ENCODE peak calls at places on chromosomes 1 and 21, in six cellular contexts. Z is upper lobe of right lung; B is heart left ventricle; Q is PC-3; T is CD4-positive, alpha-beta memory T cell; E is SJCRH30. Y is an unnamed sample. For H3K36me3, the result is how much of the 10 kb centered on the place peaks cover.

GRCh38 chr1:220458936-220459335 is 69.0 kb upstream of the MARK1 start:
- DNase-seq in E (no peak), T (no peak), Q (no peak), B (no peak), Z (no peak), Y (no peak)

GRCh38 chr1:145947551-145947950 is 10.3 kb downstream of the LIX1L start:
- DNase-seq in E (no peak), Q (no peak), T (no peak), Z (no peak), B (no peak), Y (no peak)

GRCh38 chr1:67135354-67135753 is 584 bp upstream of the C1orf141 start:
- DNase-seq in B (no peak), E (no peak), Q (peak), T (no peak), Z (no peak), Y (no peak)

GRCh38 chr1:43337588-43337987 is at the start of gene MPL:
- DNase-seq in Q (no peak), T (no peak), Z (peak), E (no peak), B (no peak), Y (no peak)

GRCh38 chr21:45873418-45873817 is 108.2 kb upstream of the COL6A1 start:
- DNase-seq in Q (no peak), T (no peak), B (no peak), Z (no peak), E (no peak), Y (no peak)

GRCh38 chr1:244326757-244327156 is 125.0 kb downstream of the ADSS2 start:
- DNase-seq in Q (peak), E (no peak), Z (no peak), T (no peak), B (no peak), Y (no peak)

GRCh38 chr1:52929019-52929418 is 1.9 kb downstream of the SCP2 start:
- DNase-seq in T (no peak), Z (no peak), E (no peak), Q (no peak), B (no peak), Y (no peak)

GRCh38 chr1:106621853-106622252 is 434.6 kb upstream of the PRMT6 start:
- DNase-seq in E (no peak), B (no peak), Z (no peak), T (no peak), Q (peak), Y (no peak)

GRCh38 chr1:2925291-2925690 is 96.0 kb upstream of the ACTRT2 start:
- DNase-seq in Z (no peak), T (no peak), E (no peak), Q (no peak), B (no peak), Y (no peak)

GRCh38 chr1:118978914-118979701 is 9.0 kb downstream of the TBX15 start:
- DNase-seq in Q (no peak), T (no peak), E (no peak), B (no peak), Z (no peak), Y (no peak)

GRCh38 chr1:156232222-156232621 is 9.8 kb upstream of the BGLAP start:
- DNase-seq in T (no peak), E (no peak), Z (no peak), B (peak), Q (no peak), Y (no peak)

GRCh38 chr1:156226782-156227181 is 14.0 kb downstream of the PMF1 start:
- DNase-seq in Z (no peak), B (peak), Q (no peak), T (no peak), E (no peak), Y (no peak)

GRCh38 chr1:156233421-156234127 is 8.4 kb upstream of the BGLAP start:
- DNase-seq in Z (no peak), Q (peak), B (peak), E (no peak), T (no peak), Y (no peak)

GRCh38 chr1:156228501-156228900 is 13.5 kb upstream of the BGLAP start:
- DNase-seq in E (no peak), T (no peak), Z (no peak), Q (no peak), B (peak), Y (no peak)

GRCh38 chr1:156230102-156230501 is 11.9 kb upstream of the BGLAP start:
- DNase-seq in E (no peak), Z (no peak), Q (no peak), B (peak), T (no peak), Y (no peak)
- H3K36me3 ChIP-seq in E (under half), Z (under half), Q (under half), B (half or more), T (under half), Y (under half)

GRCh38 chr1:28099050-28099769 is 10.8 kb upstream of the EYA3 start:
- DNase-seq in Q (peak), B (peak), E (peak), Z (no peak), T (no peak), Y (peak)

GRCh38 chr1:28096210-28097099 is 8.0 kb upstream of the EYA3 start:
- DNase-seq in Q (no peak), B (no peak), E (no peak), Z (no peak), T (no peak), Y (no peak)

GRCh38 chr1:28102169-28102568 is 13.8 kb upstream of the EYA3 start:
- DNase-seq in Q (no peak), T (no peak), B (no peak), Z (no peak), E (no peak), Y (no peak)

GRCh38 chr1:28091043-28091781 is 2.8 kb upstream of the EYA3 start:
- DNase-seq in E (peak), Z (no peak), T (peak), B (peak), Q (peak), Y (no peak)

DNA sequence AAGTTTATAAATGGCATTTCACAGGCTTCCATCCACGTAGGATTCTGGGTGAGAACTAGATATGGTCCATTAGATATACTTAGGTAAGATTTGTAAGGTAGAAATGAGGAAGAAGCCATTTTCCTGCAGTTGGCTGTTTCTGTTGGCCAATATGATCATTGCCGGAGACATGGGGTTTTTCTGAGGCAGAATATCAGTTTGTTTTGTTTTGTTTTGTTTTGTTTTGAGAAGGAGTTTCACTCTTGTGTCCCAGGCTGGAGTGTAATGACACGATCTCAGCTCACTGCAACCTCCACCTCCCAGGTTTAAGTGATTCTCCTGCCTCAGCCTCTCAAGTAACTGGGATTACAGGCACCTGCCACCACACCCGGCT is 8.7 kb upstream of the EYA3 start:
- DNase-seq in B (no peak), T (no peak), Z (no peak), Q (no peak), E (no peak), Y (no peak)
- H3K27ac ChIP-seq in B (no peak), T (no peak), Z (no peak), Q (no peak), E (no peak), Y (no peak)

GRCh38 chr1:211959221-211959620 is 76.1 kb downstream of the INTS7 start:
- DNase-seq in Z (no peak), Q (no peak), E (no peak), B (no peak), T (no peak), Y (no peak)
- H3K36me3 ChIP-seq in Z (under half), Q (half or more), E (half or more), B (under half), T (under half), Y (under half)

GRCh38 chr1:103514920-103515503 is 10.5 kb upstream of the RNPC3 start:
- DNase-seq in Z (no peak), B (no peak), Q (peak), E (peak), T (peak), Y (no peak)

GRCh38 chr1:103520822-103521221 is 4.7 kb upstream of the RNPC3 start:
- DNase-seq in Q (no peak), T (no peak), B (no peak), E (no peak), Z (no peak), Y (no peak)

GRCh38 chr1:103516693-103517092 is 8.8 kb upstream of the RNPC3 start:
- DNase-seq in Z (no peak), E (no peak), Q (peak), T (no peak), B (no peak), Y (no peak)

GRCh38 chr1:103516283-103516682 is 9.2 kb upstream of the RNPC3 start:
- DNase-seq in B (no peak), T (no peak), Q (no peak), Z (no peak), E (no peak), Y (no peak)

GRCh38 chr1:103517380-103518047 is 8.0 kb upstream of the RNPC3 start:
- DNase-seq in Z (no peak), Q (no peak), T (no peak), E (no peak), B (no peak), Y (no peak)
- H3K27ac ChIP-seq in Z (no peak), Q (no peak), T (no peak), E (no peak), B (no peak), Y (no peak)

GRCh38 chr1:8332806-8333205 is 14.9 kb downstream of the SLC45A1 start:
- DNase-seq in Z (no peak), B (no peak), Q (no peak), T (no peak), E (no peak), Y (no peak)

GRCh38 chr1:8328271-8328670 is 10.4 kb downstream of the SLC45A1 start:
- DNase-seq in E (no peak), Z (no peak), T (no peak), Q (no peak), B (no peak), Y (no peak)

GRCh38 chr1:8329439-8329838 is 11.5 kb downstream of the SLC45A1 start:
- DNase-seq in Q (no peak), Z (no peak), B (no peak), E (no peak), T (no peak), Y (no peak)

GRCh38 chr1:8329858-8330257 is 11.9 kb downstream of the SLC45A1 start:
- DNase-seq in T (no peak), Z (no peak), Q (no peak), B (no peak), E (no peak), Y (no peak)

DNA sequence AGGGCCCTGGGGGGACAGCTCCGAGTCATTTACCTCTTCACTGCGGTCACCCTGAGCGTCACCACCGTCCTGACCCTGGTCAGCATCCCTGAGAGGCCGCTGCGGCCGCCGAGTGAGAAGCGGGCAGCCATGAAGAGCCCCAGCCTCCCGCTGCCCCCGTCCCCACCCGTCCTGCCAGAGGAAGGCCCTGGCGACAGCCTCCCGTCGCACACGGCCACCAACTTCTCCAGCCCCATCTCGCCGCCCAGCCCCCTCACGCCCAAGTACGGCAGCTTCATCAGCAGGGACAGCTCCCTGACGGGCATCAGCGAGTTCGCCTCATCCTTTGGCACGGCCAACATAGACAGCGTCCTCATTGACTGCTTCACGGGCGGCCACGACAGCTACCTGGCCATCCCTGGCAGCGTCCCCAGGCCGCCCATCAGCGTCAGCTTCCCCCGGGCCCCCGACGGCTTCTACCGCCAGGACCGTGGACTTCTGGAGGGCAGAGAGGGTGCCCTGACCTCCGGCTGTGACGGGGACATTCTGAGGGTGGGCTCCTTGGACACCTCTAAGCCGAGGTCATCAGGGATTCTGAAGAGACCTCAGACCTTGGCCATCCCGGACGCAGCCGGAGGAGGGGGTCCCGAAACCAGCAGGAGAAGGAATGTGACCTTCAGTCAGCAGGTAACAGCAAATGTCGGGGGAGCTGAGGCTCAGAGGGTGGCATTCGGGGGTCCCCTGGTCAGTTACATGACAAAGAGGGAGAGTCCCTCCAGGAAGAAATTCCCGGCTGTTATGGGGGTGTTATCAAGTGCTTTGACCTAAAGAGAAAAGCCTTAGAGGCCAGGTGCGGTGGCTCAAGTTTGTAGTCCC is 12.6 kb downstream of the SLC45A1 start:
- DNase-seq in Z (no peak), Q (no peak), B (no peak), E (no peak), T (no peak), Y (no peak)
- H3K36me3 ChIP-seq in Z (under half), Q (under half), B (under half), E (under half), T (under half), Y (under half)